ENCODE peak calls at places on chromosome 20, in seven cellular contexts. F, W, P, J, K, Z and G are unnamed samples.

GRCh38 chr20:37915800-37916570 is 13.1 kb downstream of the VSTM2L start:
- DNase-seq in F (no peak), W (peak; percentile 30), P (no peak), J (no peak), K (no peak), Z (no peak), G (no peak)

GRCh38 chr20:49534314-49534713 is 33.6 kb downstream of the PTGIS start:
- DNase-seq in F (peak; percentile 80), W (peak; percentile 70), P (peak; percentile 67), J (no peak), K (peak; percentile 65), Z (peak; percentile 56), G (peak; percentile 52)

GRCh38 chr20:51311636-51312479 is 230.7 kb downstream of the NFATC2 start:
- DNase-seq in F (no peak), W (no peak), P (peak; percentile 9), J (no peak), K (no peak), Z (no peak), G (no peak)

GRCh38 chr20:39993737-39994136 is 695.3 kb downstream of the MAFB start:
- DNase-seq in F (no peak), W (no peak), P (no peak), J (no peak), K (no peak), Z (no peak), G (no peak)

GRCh38 chr20:17613328-17614175 is 43.7 kb downstream of the DSTN start:
- DNase-seq in F (no peak), W (no peak), P (no peak), J (no peak), K (no peak), Z (peak; percentile 42), G (peak; percentile 26)

GRCh38 chr20:9225879-9226278 is 157.0 kb downstream of the PLCB4 start:
- DNase-seq in F (no peak), W (no peak), P (no peak), J (no peak), K (no peak), Z (no peak), G (no peak)

GRCh38 chr20:16615199-16615598 is 42.0 kb upstream of the KIF16B start:
- DNase-seq in F (no peak), W (peak; percentile 99), P (peak; percentile 95), J (no peak), K (peak; percentile 94), Z (peak; percentile 56), G (peak; percentile 15)

GRCh38 chr20:48933017-48933766 is 11.7 kb downstream of the ARFGEF2 start:
- DNase-seq in F (no peak), W (no peak), P (no peak), J (no peak), K (no peak), Z (peak; percentile 89), G (peak; percentile 89)

GRCh38 chr20:23320317-23320716 is 30.3 kb upstream of the NXT1 start:
- DNase-seq in F (peak; percentile 64), W (peak; percentile 42), P (peak; percentile 20), J (no peak), K (peak; percentile 48), Z (no peak), G (no peak)

GRCh38 chr20:59813126-59813947 is 120.1 kb downstream of the SYCP2 start:
- DNase-seq in F (no peak), W (no peak), P (no peak), J (no peak), K (no peak), Z (peak; percentile 12), G (no peak)

GRCh38 chr20:50475879-50476292 is 34.3 kb upstream of the PTPN1 start:
- DNase-seq in F (peak; percentile 46), W (peak; percentile 40), P (peak; percentile 57), J (no peak), K (peak; percentile 61), Z (peak; percentile 78), G (peak; percentile 74)

GRCh38 chr20:64112691-64113443 is 5.5 kb upstream of the NPBWR2 start:
- DNase-seq in F (no peak), W (no peak), P (no peak), J (no peak), K (no peak), Z (no peak), G (peak; percentile 2)

GRCh38 chr20:46709459-46710148 is at the start of gene SLC2A10:
- DNase-seq in F (no peak), W (peak; percentile 75), P (peak; percentile 38), J (no peak), K (peak; percentile 61), Z (peak; percentile 73), G (peak; percentile 70)
- TF ChIP-seq CTCF in F (no peak), W (peak; percentile 14), P (peak; percentile 5), J (no peak), K (no peak), Z (no peak), G (no peak)

DNA sequence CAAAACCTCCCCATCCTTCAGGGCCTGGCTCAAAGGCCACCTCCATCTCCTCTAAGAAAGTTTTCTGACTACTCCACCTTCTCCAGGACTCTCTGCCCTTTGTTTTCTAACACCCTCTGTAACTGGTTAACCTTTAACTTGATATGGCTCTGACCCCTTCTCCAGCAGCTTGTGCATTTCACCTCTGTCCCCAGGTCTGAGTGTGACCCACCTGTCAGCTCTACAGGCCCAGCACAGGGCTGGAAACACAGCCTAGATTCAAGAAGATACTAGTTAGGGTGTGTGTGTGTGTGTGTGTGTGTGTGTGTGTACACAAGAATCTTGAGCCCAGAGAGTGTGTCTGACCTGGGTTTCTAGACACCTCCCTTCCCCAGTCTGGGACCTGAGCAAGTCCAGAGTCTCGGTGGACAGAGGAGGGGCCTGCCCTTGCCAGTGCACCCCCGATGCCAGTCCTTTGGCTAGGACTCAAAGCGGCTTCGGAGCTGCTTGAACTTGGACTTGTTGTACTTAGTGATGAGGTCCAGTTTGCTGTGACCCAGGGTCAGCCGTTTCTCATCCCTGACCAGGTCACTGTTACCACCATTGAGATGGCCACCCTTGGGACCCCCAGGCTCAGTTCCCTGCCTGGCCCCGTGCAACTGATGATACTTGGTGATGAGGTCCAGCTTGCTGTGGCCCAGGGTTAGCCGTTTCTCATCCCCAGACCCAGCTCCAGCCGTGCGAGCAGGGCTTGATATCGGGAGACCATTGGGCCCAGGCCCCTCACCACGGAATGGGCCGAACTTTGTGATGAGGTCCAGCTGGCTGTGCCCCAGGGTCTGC is 1.7 kb upstream of the EIF6 start:
- DNase-seq in F (no peak), W (no peak), P (no peak), J (no peak), K (no peak), Z (peak; percentile 54), G (no peak)
- TF ChIP-seq CTCF in F (no peak), W (no peak), P (no peak), J (no peak), K (no peak), Z (no peak), G (no peak)

GRCh38 chr20:44091026-44091425 is 96.0 kb downstream of the JPH2 start:
- DNase-seq in F (no peak), W (no peak), P (peak; percentile 20), J (no peak), K (no peak), Z (no peak), G (no peak)

GRCh38 chr20:44095831-44096230 is 91.2 kb downstream of the JPH2 start:
- DNase-seq in F (no peak), W (no peak), P (no peak), J (no peak), K (no peak), Z (no peak), G (no peak)

GRCh38 chr20:44089987-44090674 is 96.9 kb downstream of the JPH2 start:
- DNase-seq in F (peak; percentile 36), W (peak; percentile 82), P (peak; percentile 61), J (no peak), K (peak; percentile 80), Z (peak; percentile 41), G (peak; percentile 27)

GRCh38 chr20:44093249-44093582 is 93.8 kb downstream of the JPH2 start:
- DNase-seq in F (no peak), W (no peak), P (no peak), J (no peak), K (no peak), Z (no peak), G (no peak)

GRCh38 chr20:44092551-44093248 is 94.3 kb downstream of the JPH2 start:
- DNase-seq in F (no peak), W (peak; percentile 70), P (peak; percentile 69), J (no peak), K (peak; percentile 79), Z (peak; percentile 53), G (no peak)
- TF ChIP-seq CTCF in F (peak; percentile 66), W (peak; percentile 63), P (peak; percentile 62), J (no peak), K (peak; percentile 53), Z (peak; percentile 37), G (peak; percentile 42)

DNA sequence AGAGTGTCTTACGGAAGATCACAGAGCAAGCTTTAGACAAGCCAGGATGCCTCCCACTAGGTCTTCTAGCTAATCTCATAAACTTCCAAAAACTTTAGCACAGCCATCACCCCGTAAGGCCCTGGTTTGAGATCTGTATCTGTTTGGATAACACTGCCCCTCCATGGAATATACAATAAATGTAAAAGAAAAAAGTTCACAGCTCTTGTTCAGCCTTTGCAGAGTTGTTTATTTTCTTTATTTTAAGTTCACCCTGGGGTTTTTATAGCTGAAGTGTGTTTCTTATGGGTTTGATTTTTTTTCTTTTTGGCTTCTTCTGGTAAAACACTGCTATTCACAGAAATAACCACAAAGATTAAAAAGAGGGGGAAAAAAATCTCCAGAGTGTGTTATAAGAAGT is 125.6 kb downstream of the EYA2 start:
- DNase-seq in F (no peak), W (no peak), P (peak; percentile 4), J (no peak), K (no peak), Z (no peak), G (no peak)
- TF ChIP-seq CTCF in F (no peak), W (no peak), P (no peak), J (no peak), K (no peak), Z (no peak), G (no peak)

DNA sequence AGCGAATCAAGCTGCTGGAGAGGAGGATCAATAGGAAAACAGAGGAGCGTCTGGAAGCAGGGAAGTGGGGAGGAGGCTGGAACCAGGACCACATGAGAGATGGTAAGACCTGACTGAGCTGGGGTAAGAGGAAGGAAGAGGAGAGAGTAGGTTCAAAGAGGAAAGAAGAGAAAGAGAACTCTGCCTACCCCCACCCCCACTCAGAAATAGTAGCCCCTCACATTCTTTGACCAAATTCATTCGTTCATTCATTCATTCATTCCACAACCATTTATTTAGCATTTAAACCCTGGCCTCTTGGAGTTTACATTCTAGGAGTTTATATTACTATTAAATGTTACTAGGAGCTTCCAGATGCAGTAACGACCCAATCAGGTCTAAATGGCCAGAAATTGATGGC is 15.8 kb upstream of the HCK start:
- DNase-seq in F (no peak), W (no peak), P (no peak), J (no peak), K (no peak), Z (no peak), G (no peak)
- TF ChIP-seq CTCF in F (no peak), W (no peak), P (no peak), J (no peak), K (no peak), Z (no peak), G (no peak)

GRCh38 chr20:20665200-20665599 is 47.2 kb downstream of the RALGAPA2 start:
- DNase-seq in F (no peak), W (no peak), P (no peak), J (no peak), K (no peak), Z (no peak), G (no peak)
- TF ChIP-seq CTCF in F (no peak), W (no peak), P (no peak), J (no peak), K (no peak), Z (no peak), G (no peak)